ENCODE peak calls at places on chromosome 10, in four cellular contexts. L is cardiac muscle cell, T is brain microvascular endothelial cell, F is neural progenitor cell. M is an unnamed sample.

GRCh38 chr10:66381045-66381444 is 544.8 kb upstream of the LRRTM3 start:
- DNase-seq in L (no peak), T (no peak), F (no peak), M (no peak)

GRCh38 chr10:13206546-13207443 is 27.4 kb downstream of the UCMA start:
- DNase-seq in L (peak; percentile 73), T (peak; percentile 26), F (peak; percentile 38), M (no peak)

GRCh38 chr10:126262971-126263370 is 125.3 kb downstream of the ADAM12 start:
- DNase-seq in L (peak; percentile 40), T (no peak), F (no peak), M (no peak)

GRCh38 chr10:88048312-88048711 is 184.9 kb downstream of the PTEN start:
- DNase-seq in L (no peak), T (no peak), F (no peak), M (no peak)

GRCh38 chr10:60414877-60415585 is 25.4 kb upstream of the ANK3 start:
- DNase-seq in L (peak; percentile 77), T (peak; percentile 92), F (peak; percentile 22), M (no peak)

GRCh38 chr10:52283174-52283573 is 30.9 kb upstream of the DKK1 start:
- DNase-seq in L (peak; percentile 38), T (peak; percentile 2), F (no peak), M (no peak)

GRCh38 chr10:44070282-44070681 is 314.6 kb downstream of the CXCL12 start:
- DNase-seq in L (no peak), T (no peak), F (no peak), M (no peak)

GRCh38 chr10:47045331-47045861 is 134.2 kb downstream of the PTPN20 start:
- DNase-seq in L (no peak), T (no peak), F (no peak), M (peak; percentile 14)

GRCh38 chr10:112269266-112269665 is 13.9 kb upstream of the TECTB start:
- DNase-seq in L (no peak), T (no peak), F (no peak), M (no peak)

DNA sequence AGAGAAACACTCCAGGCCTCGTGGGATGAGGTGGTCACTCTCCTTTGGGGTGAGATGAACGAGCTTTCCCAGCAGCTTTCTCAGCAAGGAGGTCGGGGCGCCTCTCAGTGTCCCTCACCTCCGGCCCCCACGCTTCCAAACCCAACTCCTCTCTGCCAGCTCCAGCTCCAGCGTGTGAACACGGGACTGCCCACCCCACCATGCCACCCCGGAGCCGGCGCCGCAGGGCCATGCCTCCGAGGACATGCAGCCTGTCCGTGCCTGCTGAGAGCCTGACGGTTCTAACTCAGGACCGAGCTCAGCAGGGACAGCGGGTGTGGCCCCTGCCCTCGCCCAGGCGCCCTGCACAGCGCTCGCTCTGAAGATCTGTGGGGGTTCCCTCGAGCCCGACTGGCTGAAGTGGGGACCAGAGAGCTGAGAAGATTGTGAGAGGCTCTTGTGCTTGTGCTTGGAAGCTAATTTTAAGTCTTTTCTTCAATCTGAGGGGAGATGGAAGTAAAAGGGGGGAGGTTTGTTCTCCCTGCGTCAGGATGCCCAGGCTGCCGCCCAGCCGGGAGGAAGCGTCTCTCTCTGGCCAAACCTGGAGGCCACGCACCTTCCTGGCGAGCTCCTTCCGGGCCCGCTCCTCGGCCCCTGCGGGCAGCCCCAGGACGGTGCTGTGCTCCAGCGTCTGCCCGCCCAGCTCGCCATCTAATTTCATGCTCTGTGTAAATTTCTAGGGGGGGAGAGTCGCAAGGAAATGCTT is 5.1 kb upstream of the ADAM8 start:
- DNase-seq in L (no peak), T (no peak), F (no peak), M (peak; percentile 84)
- H3K36me3 ChIP-seq in L (peaks cover 20% of the 10 kb centered on the region), T (peaks cover 49% of the 10 kb centered on the region), F (no peaks in the 10 kb centered on the region), M (peaks cover 62% of the 10 kb centered on the region)

DNA sequence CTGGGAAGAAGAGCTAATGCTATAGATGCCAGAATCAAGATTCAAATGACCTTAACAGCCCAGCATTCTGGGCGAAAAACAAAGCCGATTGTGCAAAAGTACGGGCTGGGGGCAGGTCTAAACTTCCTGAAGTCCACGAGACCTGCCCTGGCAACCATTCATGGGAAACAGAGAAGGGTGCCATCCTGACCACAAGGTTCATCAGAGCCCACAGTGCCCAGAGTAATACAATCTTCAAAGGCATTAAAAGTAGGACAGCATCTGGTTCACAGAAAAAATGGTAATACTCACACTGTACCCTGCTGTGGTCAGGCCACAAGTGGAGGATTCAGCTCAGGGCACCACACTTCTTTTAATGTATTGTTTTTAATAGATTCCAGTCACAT is 36.1 kb downstream of the SORBS1 start:
- DNase-seq in L (no peak), T (no peak), F (no peak), M (no peak)
- H3K27ac ChIP-seq in L (no peak overlapping the region), T (no peak overlapping the region), F (no peak overlapping the region), M (no peak overlapping the region)

GRCh38 chr10:927131-927530 is 4.4 kb downstream of the LARP4B start:
- DNase-seq in L (no peak), T (no peak), F (no peak), M (no peak)
- H3K36me3 ChIP-seq in L (no peaks in the 10 kb centered on the region), T (no peaks in the 10 kb centered on the region), F (no peaks in the 10 kb centered on the region), M (no peaks in the 10 kb centered on the region)

GRCh38 chr10:73358331-73359279 is at the start of gene CFAP70:
- DNase-seq in L (peak; percentile 97), T (peak; percentile 93), F (peak; percentile 98), M (peak; percentile 97)
- H3K27ac ChIP-seq in L (no peak within 1 kb of the TSS), T (peak within 1 kb of the TSS; percentile 42), F (no peak within 1 kb of the TSS), M (peak within 1 kb of the TSS; percentile 68)

GRCh38 chr10:77825965-77826364 is 100.6 kb downstream of the DLG5 start:
- DNase-seq in L (no peak), T (no peak), F (no peak), M (no peak)
- H3K36me3 ChIP-seq in L (peaks cover 28% of the 10 kb centered on the region), T (peaks cover 8% of the 10 kb centered on the region), F (no peaks in the 10 kb centered on the region), M (peaks cover 33% of the 10 kb centered on the region)

DNA sequence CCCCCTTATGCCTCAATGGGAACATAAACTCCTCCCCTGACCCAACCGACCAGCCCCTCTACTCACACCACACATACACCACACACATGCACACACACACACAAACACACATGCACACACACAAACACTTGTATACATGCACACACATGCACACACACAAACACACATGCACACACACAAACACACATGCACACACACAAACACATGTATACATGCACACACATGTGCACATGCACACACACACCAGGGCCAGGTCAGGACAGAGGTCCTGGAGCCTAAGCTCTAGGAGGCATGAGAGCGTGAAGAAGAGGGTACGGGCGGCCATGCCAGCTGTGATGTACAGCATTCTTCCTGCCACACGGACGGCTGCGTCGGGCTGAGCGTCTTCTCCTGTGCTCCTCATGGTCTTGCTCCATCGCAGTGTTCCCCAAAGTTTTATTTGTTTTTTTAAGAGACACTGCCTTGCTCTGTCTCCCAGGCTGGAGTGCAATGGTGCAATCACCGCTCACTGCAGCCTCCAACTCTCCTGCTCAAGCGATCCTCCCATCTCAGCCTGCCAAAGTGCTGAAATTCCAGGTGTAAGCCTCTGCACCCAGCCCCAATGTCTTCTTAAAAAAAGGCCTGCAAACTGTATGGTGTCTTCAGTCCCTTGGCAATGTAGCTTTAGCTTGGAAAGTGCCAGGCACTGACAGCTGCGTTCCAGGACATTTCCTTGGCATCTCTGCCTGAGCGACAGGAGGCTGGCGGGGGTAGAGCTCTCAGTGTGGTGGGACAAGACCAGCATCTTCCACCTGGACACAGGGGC is 38.8 kb upstream of the INPP5A start:
- DNase-seq in L (no peak), T (no peak), F (no peak), M (no peak)
- H3K27ac ChIP-seq in L (no peak overlapping the region), T (no peak overlapping the region), F (no peak overlapping the region), M (no peak overlapping the region)

DNA sequence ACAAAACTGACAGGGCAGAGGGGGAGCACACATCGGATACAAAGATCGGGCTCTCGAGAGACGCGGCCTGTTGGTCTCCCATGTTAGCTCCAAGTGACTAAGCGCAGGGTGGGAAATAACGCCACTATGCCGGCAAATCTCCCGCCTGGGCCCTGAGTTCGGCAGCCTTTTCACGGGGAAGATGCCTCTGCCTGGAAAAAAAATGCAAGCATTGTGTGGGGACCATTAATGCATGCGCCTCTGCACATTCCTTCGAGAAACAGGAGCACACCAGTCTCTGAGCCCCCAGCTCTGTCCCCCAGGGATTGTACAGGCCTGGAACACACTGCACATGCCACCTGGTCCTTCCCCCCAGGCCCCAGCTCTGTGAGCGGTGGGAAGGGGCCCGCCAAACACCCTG is 44.1 kb downstream of the FBXW4 start:
- DNase-seq in L (no peak), T (no peak), F (peak; percentile 69), M (peak; percentile 15)
- H3K36me3 ChIP-seq in L (no peaks in the 10 kb centered on the region), T (no peaks in the 10 kb centered on the region), F (no peaks in the 10 kb centered on the region), M (peaks cover 18% of the 10 kb centered on the region)

DNA sequence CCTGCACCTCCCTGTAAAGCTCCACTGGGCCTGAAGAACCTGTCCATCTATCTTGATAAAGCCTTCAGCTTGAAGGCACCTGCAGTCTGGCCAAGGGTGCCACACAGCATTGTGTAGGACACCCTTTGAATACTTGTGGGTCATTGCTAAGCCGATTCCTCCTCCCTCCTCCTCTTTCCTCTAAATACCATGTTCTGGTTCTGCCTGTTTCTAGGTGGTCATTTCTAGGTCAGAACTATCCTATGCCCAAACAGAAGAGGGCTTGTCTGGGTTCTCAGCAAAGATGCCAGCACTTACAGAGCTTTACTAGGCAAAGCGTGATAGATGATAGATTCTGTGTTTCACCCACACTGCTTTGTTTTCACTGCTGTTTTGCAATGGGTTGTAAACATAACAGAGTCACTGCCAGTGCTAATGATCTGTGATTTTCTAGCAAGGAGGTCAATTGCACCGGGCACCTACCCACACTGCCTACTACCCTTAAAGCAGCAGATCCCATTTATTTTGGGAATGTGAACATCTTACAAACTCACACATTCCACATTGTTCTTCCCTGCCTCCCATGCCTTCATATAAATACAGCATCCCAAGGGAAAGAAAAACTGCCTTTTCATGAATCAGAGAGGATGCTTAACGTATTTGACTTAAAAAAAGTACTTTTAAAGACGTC is 279.1 kb upstream of the PITRM1 start:
- DNase-seq in L (no peak), T (no peak), F (no peak), M (no peak)
- H3K27ac ChIP-seq in L (no peak overlapping the region), T (peak overlapping the region; percentile 84), F (no peak overlapping the region), M (peak overlapping the region; percentile 66)